ENCODE peak calls at places on chromosomes 16 and 17, in four cellular contexts. One of them, this sample, is unnamed.
A peak's percentile ranks its signal among the peaks of the same experiment; 100 is the strongest.

GRCh38 chr17:36149296-36149820 is 27.1 kb downstream of the TBC1D3B start:
- DNase-seq in pancreas: no peak
- DNase-seq in psoas muscle: peak; percentile 54
- DNase-seq in upper lobe of right lung: no peak
- DNase-seq in this sample: no peak

GRCh38 chr17:67469208-67469980 is 92.3 kb downstream of the PITPNC1 start:
- DNase-seq in psoas muscle: no peak
- DNase-seq in pancreas: no peak
- DNase-seq in upper lobe of right lung: no peak
- DNase-seq in this sample: peak; percentile 25

GRCh38 chr17:77373298-77374169 is 232.8 kb downstream of the SEC14L1 start:
- DNase-seq in pancreas: no peak
- DNase-seq in upper lobe of right lung: peak; percentile 79
- DNase-seq in psoas muscle: peak; percentile 56
- DNase-seq in this sample: peak; percentile 63

GRCh38 chr16:87556941-87557459 is 45.3 kb upstream of the JPH3 start:
- DNase-seq in pancreas: no peak
- DNase-seq in psoas muscle: peak; percentile 43
- DNase-seq in upper lobe of right lung: no peak
- DNase-seq in this sample: no peak

GRCh38 chr16:26983426-26983825 is 83.3 kb upstream of the C16orf82 start:
- DNase-seq in psoas muscle: no peak
- DNase-seq in pancreas: no peak
- DNase-seq in upper lobe of right lung: no peak
- DNase-seq in this sample: no peak

GRCh38 chr17:43818966-43819365 is 14.0 kb downstream of the MPP3 start:
- DNase-seq in psoas muscle: no peak
- DNase-seq in upper lobe of right lung: no peak
- DNase-seq in pancreas: no peak
- DNase-seq in this sample: no peak

GRCh38 chr17:13635951-13636350 is 34.2 kb upstream of the HS3ST3A1 start:
- DNase-seq in psoas muscle: no peak
- DNase-seq in upper lobe of right lung: no peak
- DNase-seq in pancreas: no peak
- DNase-seq in this sample: no peak

GRCh38 chr17:8005951-8006730 is 3.7 kb downstream of the GUCY2D start:
- DNase-seq in psoas muscle: no peak
- DNase-seq in pancreas: no peak
- DNase-seq in upper lobe of right lung: peak; percentile 61
- DNase-seq in this sample: no peak

GRCh38 chr16:85444879-85445778 is 168.0 kb upstream of the GSE1 start:
- DNase-seq in upper lobe of right lung: no peak
- DNase-seq in pancreas: no peak
- DNase-seq in psoas muscle: no peak
- DNase-seq in this sample: no peak

GRCh38 chr17:21034350-21035235 is 8.2 kb downstream of the USP22 start:
- DNase-seq in upper lobe of right lung: no peak
- DNase-seq in psoas muscle: peak; percentile 65
- DNase-seq in pancreas: no peak
- DNase-seq in this sample: no peak

GRCh38 chr17:72254808-72255449 is 134.1 kb downstream of the SOX9 start:
- DNase-seq in psoas muscle: no peak
- DNase-seq in pancreas: no peak
- DNase-seq in upper lobe of right lung: no peak
- DNase-seq in this sample: no peak

GRCh38 chr17:57458718-57459285 is 202.5 kb downstream of the MSI2 start:
- DNase-seq in upper lobe of right lung: no peak
- DNase-seq in pancreas: no peak
- DNase-seq in psoas muscle: no peak
- DNase-seq in this sample: no peak

GRCh38 chr17:67177732-67178131 is 67.3 kb downstream of the HELZ start:
- DNase-seq in psoas muscle: no peak
- DNase-seq in pancreas: no peak
- DNase-seq in upper lobe of right lung: no peak
- DNase-seq in this sample: no peak

GRCh38 chr16:67750466-67750865 is 31.4 kb upstream of the GFOD2 start:
- DNase-seq in pancreas: no peak
- DNase-seq in psoas muscle: no peak
- DNase-seq in upper lobe of right lung: no peak
- DNase-seq in this sample: no peak

GRCh38 chr17:49439673-49440571 is 25.2 kb upstream of the PHB1 start:
- DNase-seq in upper lobe of right lung: no peak
- DNase-seq in psoas muscle: no peak
- DNase-seq in pancreas: no peak
- DNase-seq in this sample: no peak

GRCh38 chr17:27810211-27810901 is 10.0 kb upstream of the NOS2 start:
- DNase-seq in upper lobe of right lung: no peak
- DNase-seq in pancreas: no peak
- DNase-seq in psoas muscle: no peak
- DNase-seq in this sample: no peak

GRCh38 chr17:39627170-39627716 is 491 bp downstream of the PPP1R1B start:
- DNase-seq in pancreas: no peak
- DNase-seq in upper lobe of right lung: no peak
- DNase-seq in psoas muscle: no peak
- DNase-seq in this sample: no peak
- TF ChIP-seq CTCF in pancreas: no peak
- TF ChIP-seq CTCF in upper lobe of right lung: no peak
- TF ChIP-seq CTCF in psoas muscle: no peak
- TF ChIP-seq CTCF in this sample: no peak

GRCh38 chr16:35195173-35195863 is 1735.9 kb downstream of the TP53TG3F start:
- DNase-seq in pancreas: no peak
- DNase-seq in psoas muscle: no peak
- DNase-seq in upper lobe of right lung: peak; percentile 51
- DNase-seq in this sample: no peak
- TF ChIP-seq CTCF in pancreas: no peak
- TF ChIP-seq CTCF in psoas muscle: no peak
- TF ChIP-seq CTCF in upper lobe of right lung: no peak
- TF ChIP-seq CTCF in this sample: no peak

GRCh38 chr17:40341808-40342574 is 22.5 kb downstream of the GJD3 start:
- DNase-seq in psoas muscle: peak; percentile 87
- DNase-seq in upper lobe of right lung: peak; percentile 92
- DNase-seq in pancreas: peak; percentile 83
- DNase-seq in this sample: peak; percentile 80

GRCh38 chr17:40339068-40339699 is 25.4 kb downstream of the GJD3 start:
- DNase-seq in upper lobe of right lung: no peak
- DNase-seq in psoas muscle: peak; percentile 55
- DNase-seq in pancreas: no peak
- DNase-seq in this sample: no peak

GRCh38 chr17:40342575-40343058 is 21.9 kb downstream of the GJD3 start:
- DNase-seq in psoas muscle: no peak
- DNase-seq in upper lobe of right lung: peak; percentile 68
- DNase-seq in pancreas: no peak
- DNase-seq in this sample: no peak

GRCh38 chr17:40340327-40340726 is 24.2 kb downstream of the GJD3 start:
- DNase-seq in upper lobe of right lung: no peak
- DNase-seq in psoas muscle: no peak
- DNase-seq in pancreas: no peak
- DNase-seq in this sample: no peak

GRCh38 chr17:40340880-40341807 is 23.4 kb downstream of the GJD3 start:
- DNase-seq in pancreas: peak; percentile 86
- DNase-seq in upper lobe of right lung: peak; percentile 96
- DNase-seq in psoas muscle: peak; percentile 95
- DNase-seq in this sample: peak; percentile 71
- TF ChIP-seq CTCF in pancreas: no peak
- TF ChIP-seq CTCF in upper lobe of right lung: peak; percentile 43
- TF ChIP-seq CTCF in psoas muscle: peak; percentile 3
- TF ChIP-seq CTCF in this sample: no peak

GRCh38 chr16:4232541-4233386 is 9.1 kb downstream of the SRL start:
- DNase-seq in pancreas: no peak
- DNase-seq in psoas muscle: peak; percentile 43
- DNase-seq in upper lobe of right lung: no peak
- DNase-seq in this sample: no peak
- TF ChIP-seq CTCF in pancreas: no peak
- TF ChIP-seq CTCF in psoas muscle: no peak
- TF ChIP-seq CTCF in upper lobe of right lung: no peak
- TF ChIP-seq CTCF in this sample: no peak

GRCh38 chr16:82754716-82755513 is 128.1 kb downstream of the CDH13 start:
- DNase-seq in psoas muscle: no peak
- DNase-seq in upper lobe of right lung: no peak
- DNase-seq in pancreas: no peak
- DNase-seq in this sample: no peak

GRCh38 chr16:82753821-82754220 is 127.1 kb downstream of the CDH13 start:
- DNase-seq in psoas muscle: no peak
- DNase-seq in upper lobe of right lung: no peak
- DNase-seq in pancreas: no peak
- DNase-seq in this sample: no peak

GRCh38 chr16:82758406-82758805 is 131.6 kb downstream of the CDH13 start:
- DNase-seq in pancreas: no peak
- DNase-seq in psoas muscle: no peak
- DNase-seq in upper lobe of right lung: no peak
- DNase-seq in this sample: no peak

GRCh38 chr16:82756283-82756599 is 129.5 kb downstream of the CDH13 start:
- DNase-seq in pancreas: no peak
- DNase-seq in psoas muscle: no peak
- DNase-seq in upper lobe of right lung: no peak
- DNase-seq in this sample: no peak

DNA sequence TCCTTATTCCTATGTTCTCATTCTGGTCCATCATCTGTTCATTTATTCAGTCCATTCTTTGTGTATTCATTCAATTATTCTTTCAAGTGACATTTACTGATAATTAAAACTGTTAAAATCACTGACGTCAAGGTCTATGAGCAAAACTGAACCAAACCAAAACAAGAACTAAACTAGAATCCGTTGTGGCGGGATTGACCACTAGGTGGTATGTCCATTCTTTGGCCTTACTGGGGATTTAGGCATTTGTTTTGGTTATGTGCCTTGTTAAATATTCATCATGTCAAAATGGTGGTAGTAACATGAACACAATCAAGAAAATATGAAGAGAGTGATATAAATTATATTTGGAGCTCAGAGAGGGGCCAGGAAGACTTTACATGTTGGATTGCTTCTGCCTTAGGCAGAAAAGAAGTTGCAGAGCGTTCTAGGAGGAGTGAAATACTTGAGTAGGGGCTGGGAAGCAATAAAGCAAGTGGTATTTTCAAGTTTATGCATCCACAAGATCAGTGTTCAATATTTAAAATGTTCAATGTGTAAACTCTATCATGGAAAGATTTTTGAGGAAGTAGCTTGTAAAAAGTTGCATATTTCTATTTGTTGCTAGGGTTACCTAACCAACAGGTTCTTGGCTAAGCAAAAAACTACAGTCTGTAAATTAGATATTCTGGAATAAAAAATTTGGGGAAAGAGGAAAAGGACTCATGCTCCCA is 129.0 kb downstream of the CDH13 start:
- DNase-seq in psoas muscle: no peak
- DNase-seq in pancreas: no peak
- DNase-seq in upper lobe of right lung: no peak
- DNase-seq in this sample: no peak
- TF ChIP-seq CTCF in psoas muscle: no peak
- TF ChIP-seq CTCF in pancreas: no peak
- TF ChIP-seq CTCF in upper lobe of right lung: peak; percentile 6
- TF ChIP-seq CTCF in this sample: peak; percentile 42

GRCh38 chr16:59586331-59586730 is 852.2 kb upstream of the GOT2 start:
- DNase-seq in pancreas: no peak
- DNase-seq in upper lobe of right lung: no peak
- DNase-seq in psoas muscle: no peak
- DNase-seq in this sample: no peak

GRCh38 chr16:59597269-59597668 is 863.2 kb upstream of the GOT2 start:
- DNase-seq in upper lobe of right lung: no peak
- DNase-seq in psoas muscle: no peak
- DNase-seq in pancreas: no peak
- DNase-seq in this sample: no peak

GRCh38 chr16:59593256-59593655 is 859.1 kb upstream of the GOT2 start:
- DNase-seq in upper lobe of right lung: no peak
- DNase-seq in pancreas: no peak
- DNase-seq in psoas muscle: no peak
- DNase-seq in this sample: no peak

DNA sequence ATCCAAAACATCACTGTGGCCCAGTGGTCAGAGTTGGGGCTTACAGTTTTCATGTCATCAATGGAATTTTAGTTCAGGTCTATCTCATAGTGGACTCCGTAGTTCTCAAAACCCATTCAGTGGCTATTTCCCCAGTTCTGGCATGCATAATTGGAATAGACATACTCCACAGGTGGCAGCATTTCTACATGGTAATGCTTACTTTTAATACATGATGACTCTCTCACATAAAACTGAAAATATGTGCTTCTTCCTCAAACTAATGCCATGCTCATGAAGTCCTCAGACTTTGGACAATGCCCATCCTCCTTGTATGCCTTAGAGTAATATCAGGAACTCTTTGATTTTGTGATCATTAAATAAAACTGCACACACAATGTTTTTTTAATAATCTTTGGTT is 857.4 kb upstream of the GOT2 start:
- DNase-seq in upper lobe of right lung: no peak
- DNase-seq in pancreas: no peak
- DNase-seq in psoas muscle: no peak
- DNase-seq in this sample: no peak
- TF ChIP-seq CTCF in upper lobe of right lung: no peak
- TF ChIP-seq CTCF in pancreas: no peak
- TF ChIP-seq CTCF in psoas muscle: no peak
- TF ChIP-seq CTCF in this sample: no peak

GRCh38 chr17:45238155-45238774 is 16.6 kb downstream of the FMNL1 start:
- DNase-seq in pancreas: no peak
- DNase-seq in psoas muscle: no peak
- DNase-seq in upper lobe of right lung: no peak
- DNase-seq in this sample: no peak

GRCh38 chr17:45235071-45236001 is 13.7 kb downstream of the FMNL1 start:
- DNase-seq in pancreas: no peak
- DNase-seq in upper lobe of right lung: peak; percentile 83
- DNase-seq in psoas muscle: peak; percentile 76
- DNase-seq in this sample: peak; percentile 80

GRCh38 chr17:45234641-45235040 is 13.0 kb downstream of the FMNL1 start:
- DNase-seq in psoas muscle: no peak
- DNase-seq in upper lobe of right lung: no peak
- DNase-seq in pancreas: no peak
- DNase-seq in this sample: no peak

GRCh38 chr17:45237686-45238085 is 16.0 kb downstream of the FMNL1 start:
- DNase-seq in pancreas: no peak
- DNase-seq in upper lobe of right lung: no peak
- DNase-seq in psoas muscle: no peak
- DNase-seq in this sample: no peak

GRCh38 chr17:45236002-45236606 is 14.4 kb downstream of the FMNL1 start:
- DNase-seq in psoas muscle: no peak
- DNase-seq in pancreas: no peak
- DNase-seq in upper lobe of right lung: no peak
- DNase-seq in this sample: no peak
- TF ChIP-seq CTCF in psoas muscle: no peak
- TF ChIP-seq CTCF in pancreas: peak; percentile 3
- TF ChIP-seq CTCF in upper lobe of right lung: peak; percentile 26
- TF ChIP-seq CTCF in this sample: peak; percentile 47

GRCh38 chr16:58299757-58300349 is 5.0 kb upstream of the PRSS54 start:
- DNase-seq in psoas muscle: no peak
- DNase-seq in upper lobe of right lung: no peak
- DNase-seq in pancreas: no peak
- DNase-seq in this sample: peak; percentile 14
- TF ChIP-seq CTCF in psoas muscle: peak; percentile 40
- TF ChIP-seq CTCF in upper lobe of right lung: peak; percentile 64
- TF ChIP-seq CTCF in pancreas: no peak
- TF ChIP-seq CTCF in this sample: peak; percentile 62

GRCh38 chr17:4744999-4745969 is 5.6 kb upstream of the CXCL16 start:
- DNase-seq in pancreas: no peak
- DNase-seq in psoas muscle: no peak
- DNase-seq in upper lobe of right lung: no peak
- DNase-seq in this sample: peak; percentile 37
- TF ChIP-seq CTCF in pancreas: no peak
- TF ChIP-seq CTCF in psoas muscle: no peak
- TF ChIP-seq CTCF in upper lobe of right lung: no peak
- TF ChIP-seq CTCF in this sample: no peak